ENCODE peak calls at places on chromosomes 7 and 10, in nine cellular contexts. L is heart right ventricle; C is bronchial epithelial cell; I is tibial nerve; T is dorsolateral prefrontal cortex; S is foreskin keratinocyte; E is cardiac fibroblast; U is astrocyte; J is CD8-positive, alpha-beta T cell. V is an unnamed sample.

GRCh38 chr10:5476918-5477525 is 22.3 kb downstream of the CALML5 start:
- DNase-seq in L (no peak), C (no peak), I (no peak), T (no peak), S (no peak), E (no peak), U (no peak), J (no peak), V (no peak)

GRCh38 chr10:79314761-79315601 is 32.3 kb upstream of the PPIF start:
- DNase-seq in L (no peak), C (no peak), I (no peak), T (no peak), S (no peak), E (no peak), U (no peak), J (no peak), V (no peak)

GRCh38 chr10:46002916-46003693 is 27.3 kb downstream of the NCOA4 start:
- DNase-seq in L (no peak), C (no peak), I (no peak), T (no peak), S (no peak), E (no peak), U (no peak), J (no peak), V (no peak)

GRCh38 chr10:62491597-62491996 is 117.4 kb downstream of the ZNF365 start:
- DNase-seq in L (no peak), C (peak; percentile 55), I (no peak), T (no peak), S (peak; percentile 26), E (peak; percentile 31), U (no peak), J (no peak), V (no peak)

GRCh38 chr10:110493832-110494426 is 3.8 kb upstream of the DUSP5 start:
- DNase-seq in L (no peak), C (peak; percentile 78), I (no peak), T (no peak), S (peak; percentile 92), E (no peak), U (no peak), J (no peak), V (no peak)

GRCh38 chr7:35537067-35538023 is 157.6 kb downstream of the HERPUD2 start:
- DNase-seq in L (peak; percentile 84), C (peak; percentile 46), I (peak; percentile 78), T (peak; percentile 75), S (peak; percentile 33), E (peak; percentile 79), U (peak; percentile 33), J (peak; percentile 79), V (peak; percentile 76)

GRCh38 chr10:3095373-3096139 is 28.2 kb downstream of the PFKP start:
- DNase-seq in L (no peak), C (peak; percentile 100), I (peak; percentile 64), T (no peak), S (peak; percentile 100), E (peak; percentile 98), U (peak; percentile 100), J (peak; percentile 17), V (no peak)

GRCh38 chr7:18770154-18770807 is 274.7 kb downstream of the HDAC9 start:
- DNase-seq in L (no peak), C (peak; percentile 73), I (no peak), T (no peak), S (peak; percentile 72), E (peak; percentile 47), U (peak; percentile 89), J (no peak), V (no peak)

GRCh38 chr10:100999742-101000601 is at the start of gene LZTS2:
- DNase-seq in L (peak; percentile 51), C (no peak), I (peak; percentile 33), T (no peak), S (no peak), E (no peak), U (no peak), J (no peak), V (no peak)

GRCh38 chr10:35202050-35202449 is 75.4 kb downstream of the CREM start:
- DNase-seq in L (no peak), C (no peak), I (no peak), T (no peak), S (no peak), E (no peak), U (no peak), J (no peak), V (no peak)

GRCh38 chr7:93092757-93093370 is 24.9 kb downstream of the SAMD9 start:
- DNase-seq in L (no peak), C (peak; percentile 69), I (no peak), T (no peak), S (peak; percentile 37), E (peak; percentile 67), U (peak; percentile 33), J (no peak), V (no peak)

GRCh38 chr7:141550694-141551079 is 523 bp upstream of the AGK start:
- DNase-seq in L (peak; percentile 21), C (peak; percentile 4), I (peak; percentile 5), T (no peak), S (no peak), E (peak; percentile 19), U (no peak), J (no peak), V (no peak)

GRCh38 chr7:47420117-47420780 is 161.7 kb downstream of the TNS3 start:
- DNase-seq in L (no peak), C (no peak), I (no peak), T (no peak), S (no peak), E (no peak), U (no peak), J (no peak), V (no peak)

GRCh38 chr7:128135275-128136214 is 104.3 kb upstream of the LRRC4 start:
- DNase-seq in L (peak; percentile 51), C (peak; percentile 44), I (peak; percentile 14), T (peak; percentile 52), S (no peak), E (peak; percentile 58), U (peak; percentile 30), J (peak; percentile 69), V (peak; percentile 81)

GRCh38 chr10:50395279-50395678 is 144.0 kb upstream of the ASAH2 start:
- DNase-seq in L (no peak), C (peak; percentile 98), I (peak; percentile 34), T (no peak), S (peak; percentile 41), E (peak; percentile 72), U (peak; percentile 29), J (no peak), V (no peak)

GRCh38 chr10:72030762-72031543 is 57.4 kb downstream of the SPOCK2 start:
- DNase-seq in L (peak; percentile 68), C (no peak), I (no peak), T (no peak), S (no peak), E (peak; percentile 77), U (no peak), J (no peak), V (no peak)

GRCh38 chr10:90602815-90603600 is 254.8 kb downstream of the HTR7 start:
- DNase-seq in L (no peak), C (peak; percentile 43), I (no peak), T (no peak), S (peak; percentile 73), E (peak; percentile 77), U (peak; percentile 74), J (no peak), V (no peak)

GRCh38 chr10:96025566-96025965 is 17.8 kb upstream of the CCNJ start:
- DNase-seq in L (no peak), C (peak; percentile 23), I (no peak), T (no peak), S (peak; percentile 16), E (peak; percentile 3), U (no peak), J (no peak), V (no peak)
- TF ChIP-seq CTCF in L (no peak), C (peak; percentile 36), I (no peak), T (no peak), S (peak; percentile 18), E (peak; percentile 19), U (no peak), J (no peak), V (no peak)

GRCh38 chr7:102120666-102121065 is 166.0 kb upstream of the SH2B2 start:
- DNase-seq in L (no peak), C (no peak), I (no peak), T (no peak), S (no peak), E (no peak), U (no peak), J (no peak), V (no peak)

GRCh38 chr7:102129636-102130370 is 156.9 kb upstream of the SH2B2 start:
- DNase-seq in L (no peak), C (no peak), I (no peak), T (no peak), S (no peak), E (no peak), U (peak; percentile 39), J (no peak), V (no peak)

GRCh38 chr7:102128303-102128702 is 158.4 kb upstream of the SH2B2 start:
- DNase-seq in L (no peak), C (no peak), I (no peak), T (no peak), S (no peak), E (no peak), U (no peak), J (no peak), V (no peak)

GRCh38 chr7:102122026-102122425 is 164.6 kb upstream of the SH2B2 start:
- DNase-seq in L (no peak), C (peak; percentile 40), I (no peak), T (no peak), S (no peak), E (peak; percentile 69), U (peak; percentile 57), J (no peak), V (no peak)

GRCh38 chr7:102125127-102125561 is 161.5 kb upstream of the SH2B2 start:
- DNase-seq in L (peak; percentile 56), C (peak; percentile 84), I (peak; percentile 46), T (no peak), S (peak; percentile 54), E (peak; percentile 90), U (peak; percentile 89), J (no peak), V (peak; percentile 28)
- TF ChIP-seq CTCF in L (peak; percentile 45), C (peak; percentile 25), I (peak; percentile 24), T (no peak), S (peak; percentile 53), E (no peak), U (no peak), J (no peak), V (no peak)

GRCh38 chr7:83934118-83934734 is 260.4 kb downstream of the SEMA3A start:
- DNase-seq in L (no peak), C (peak; percentile 12), I (no peak), T (no peak), S (no peak), E (peak; percentile 14), U (no peak), J (no peak), V (no peak)
- TF ChIP-seq CTCF in L (peak; percentile 28), C (no peak), I (no peak), T (peak; percentile 21), S (peak; percentile 53), E (peak; percentile 24), U (peak; percentile 5), J (no peak), V (no peak)

GRCh38 chr7:19982841-19983835 is 209.7 kb upstream of the TMEM196 start:
- DNase-seq in L (no peak), C (peak; percentile 53), I (peak; percentile 57), T (peak; percentile 37), S (peak; percentile 52), E (peak; percentile 81), U (peak; percentile 64), J (no peak), V (no peak)
- TF ChIP-seq CTCF in L (peak; percentile 24), C (peak; percentile 34), I (peak; percentile 51), T (no peak), S (peak; percentile 70), E (peak; percentile 31), U (peak; percentile 54), J (no peak), V (no peak)

GRCh38 chr10:14664345-14664744 is 110.4 kb downstream of the FAM107B start:
- DNase-seq in L (no peak), C (no peak), I (no peak), T (no peak), S (no peak), E (no peak), U (no peak), J (no peak), V (no peak)
- TF ChIP-seq CTCF in L (no peak), C (no peak), I (no peak), T (no peak), S (no peak), E (no peak), U (no peak), J (no peak), V (no peak)